ENCODE peak calls at places on chromosomes 5 and 9, in four cellular contexts. G, V, J and H are unnamed samples.

GRCh38 chr9:115883467-115884329 is 269.9 kb upstream of the PAPPA start:
- DNase-seq in J (peak; percentile 23), G (no peak), V (peak; percentile 21), H (peak; percentile 62)

GRCh38 chr5:143931986-143932385 is 120.0 kb downstream of the HMHB1 start:
- DNase-seq in G (no peak), V (no peak), J (no peak), H (no peak)

GRCh38 chr5:176806137-176806536 is 4.2 kb upstream of the UNC5A start:
- DNase-seq in G (no peak), J (no peak), V (no peak), H (no peak)

GRCh38 chr5:82356808-82357671 is 78.9 kb upstream of the RPS23 start:
- DNase-seq in G (peak; percentile 85), J (peak; percentile 66), V (peak; percentile 100), H (peak; percentile 99)

GRCh38 chr5:135240283-135240633 is 158.8 kb downstream of the MACROH2A1 start:
- DNase-seq in V (no peak), J (peak; percentile 13), G (no peak), H (no peak)

GRCh38 chr5:157288405-157289163 is 22.7 kb downstream of the CYFIP2 start:
- DNase-seq in G (no peak), V (no peak), J (no peak), H (no peak)

GRCh38 chr9:21611896-21612295 is 129.8 kb upstream of the IFNE start:
- DNase-seq in J (no peak), G (no peak), V (no peak), H (peak; percentile 96)

GRCh38 chr5:139646912-139647391 is 1.2 kb upstream of the CXXC5 start:
- DNase-seq in J (no peak), G (no peak), V (no peak), H (no peak)

GRCh38 chr5:143664623-143665022 is 147.3 kb upstream of the HMHB1 start:
- DNase-seq in J (no peak), V (no peak), G (no peak), H (no peak)

GRCh38 chr9:124766815-124767554 is 4.1 kb downstream of the NR6A1 start:
- DNase-seq in V (no peak), G (no peak), J (no peak), H (no peak)
- TF ChIP-seq CTCF in V (peak; percentile 27), G (no peak), J (no peak), H (peak; percentile 19)

GRCh38 chr9:86351897-86352296 is 2.3 kb downstream of the TUT7 start:
- DNase-seq in J (no peak), V (no peak), G (no peak), H (no peak)
- H3K4me3 ChIP-seq in J (no peak overlapping the region), V (peak overlapping the region; percentile 88), G (no peak overlapping the region), H (no peak overlapping the region)

DNA sequence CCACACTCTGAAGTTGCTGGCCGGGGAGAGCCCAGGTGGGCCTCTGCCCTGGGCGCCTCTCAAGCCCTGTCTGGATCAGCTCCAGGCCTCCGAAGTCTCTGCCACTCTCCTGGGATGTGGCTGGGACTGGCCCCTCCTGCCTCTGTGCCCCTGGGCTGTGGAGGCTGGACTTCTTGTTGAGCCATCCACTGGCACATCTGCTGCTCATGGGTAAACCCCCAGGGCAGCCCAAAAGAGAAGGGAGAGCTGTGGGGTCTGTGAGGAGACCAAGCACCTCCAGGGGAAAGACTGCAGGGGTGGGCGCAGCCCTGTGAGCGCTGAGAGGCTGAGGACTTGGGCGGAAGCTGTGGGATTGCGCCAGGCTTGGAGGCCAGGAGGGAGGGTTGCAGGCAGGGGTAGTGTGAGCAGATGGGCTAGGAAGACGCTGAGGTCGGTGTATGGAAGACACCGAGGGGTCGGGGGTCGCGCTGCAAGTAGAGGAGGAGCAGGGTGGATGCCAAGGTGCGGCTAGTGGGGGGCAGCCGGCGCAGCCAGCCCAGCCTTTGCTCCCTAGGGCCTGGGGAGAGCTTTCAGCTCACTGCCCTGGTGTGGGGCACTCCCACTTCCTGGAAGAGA is 118.1 kb downstream of the WNK2 start:
- DNase-seq in G (no peak), V (no peak), J (peak; percentile 17), H (no peak)
- H3K27me3 ChIP-seq in G (no peaks in the 10 kb centered on the region), V (peaks cover 3% of the 10 kb centered on the region), J (no peaks in the 10 kb centered on the region), H (peaks cover 3% of the 10 kb centered on the region)

DNA sequence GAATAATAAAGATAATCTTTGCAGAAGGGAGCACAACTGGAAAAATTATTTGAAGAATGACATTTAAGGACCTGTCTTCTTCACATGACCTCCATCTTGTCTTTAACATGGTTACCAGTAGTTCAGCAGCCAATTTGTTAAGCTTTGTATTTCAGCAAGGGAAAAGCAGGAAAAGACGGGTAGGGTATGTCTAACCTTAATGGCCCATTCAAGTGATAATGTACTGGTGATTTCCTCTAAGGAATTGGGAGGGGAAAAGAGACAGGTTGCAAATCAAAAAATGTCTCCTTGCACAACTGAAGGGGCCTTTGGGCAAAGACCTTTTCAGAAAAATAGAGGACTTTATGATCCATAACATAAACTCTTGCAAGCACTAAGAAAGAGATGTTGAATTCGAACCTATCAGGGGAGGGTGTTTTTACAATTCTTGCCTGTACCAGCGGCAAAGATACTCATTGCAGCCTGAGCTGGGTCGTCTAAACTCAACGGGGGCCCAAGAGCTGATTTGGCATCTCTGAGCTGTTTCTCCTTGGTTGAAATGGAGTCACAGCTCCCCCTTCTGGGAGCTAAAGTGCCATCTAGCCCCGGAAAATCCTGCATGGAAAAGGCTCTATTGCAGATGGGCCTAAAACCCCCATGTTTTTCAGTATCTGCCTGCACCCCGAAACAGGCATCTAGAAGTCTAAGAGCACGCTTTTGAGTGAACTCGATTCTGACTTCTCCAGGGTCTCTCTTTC is 3.8 kb downstream of the BRINP1 start:
- DNase-seq in J (no peak), V (no peak), G (no peak), H (peak; percentile 15)
- TF ChIP-seq CTCF in J (peak; percentile 27), V (peak; percentile 52), G (no peak), H (peak; percentile 66)

GRCh38 chr9:125238127-125238914 is 2.8 kb downstream of the HSPA5 start:
- DNase-seq in J (no peak), V (no peak), G (no peak), H (no peak)
- H3K4me3 ChIP-seq in J (peak overlapping the region; percentile 99), V (peak overlapping the region; percentile 100), G (peak overlapping the region; percentile 23), H (peak overlapping the region; percentile 100)

GRCh38 chr9:123867971-123868370 is 62.0 kb downstream of the DENND1A start:
- DNase-seq in V (no peak), G (no peak), J (no peak), H (no peak)

GRCh38 chr9:123864291-123864690 is 65.6 kb downstream of the DENND1A start:
- DNase-seq in G (no peak), J (no peak), V (no peak), H (no peak)

GRCh38 chr9:123865226-123865625 is 64.7 kb downstream of the DENND1A start:
- DNase-seq in V (no peak), G (no peak), J (no peak), H (no peak)

GRCh38 chr9:123866497-123866896 is 63.4 kb downstream of the DENND1A start:
- DNase-seq in G (no peak), J (no peak), V (peak; percentile 28), H (no peak)

DNA sequence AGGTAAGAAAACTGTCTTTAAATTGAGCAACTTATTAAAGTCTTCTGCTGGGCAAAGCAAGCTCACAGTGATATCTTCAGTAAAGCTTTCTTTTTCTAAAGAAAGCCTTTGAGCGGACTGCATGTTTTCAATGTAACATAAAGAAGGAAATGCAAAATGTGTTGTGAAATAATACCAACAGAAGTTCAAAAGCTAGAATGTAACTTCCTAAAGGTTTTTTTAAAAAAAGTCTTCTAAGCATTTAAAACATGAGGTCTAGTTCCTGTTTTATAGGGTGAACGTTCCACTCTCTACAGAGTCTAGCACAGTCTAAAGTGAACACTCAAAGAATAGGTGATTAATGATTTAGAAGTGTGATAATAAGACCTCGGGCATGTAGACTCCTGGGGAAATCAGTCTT is 62.9 kb downstream of the DENND1A start:
- DNase-seq in V (no peak), G (no peak), J (no peak), H (no peak)
- H3K27me3 ChIP-seq in V (no peaks in the 10 kb centered on the region), G (no peaks in the 10 kb centered on the region), J (no peaks in the 10 kb centered on the region), H (no peaks in the 10 kb centered on the region)